ENCODE peak calls at places on chromosomes 4 and X, in eight cellular contexts. V, G, L, F, U, N, E and C are unnamed samples.

GRCh38 chr4:1582227-1582626 is 101.9 kb downstream of the FAM53A start:
- DNase-seq in G (no peak), E (no peak), V (peak; percentile 43), U (peak; percentile 69), L (no peak), N (no peak), F (no peak), C (no peak)

GRCh38 chrX:38312436-38312835 is 14.9 kb downstream of the RPGR start:
- DNase-seq in E (peak; percentile 57), N (no peak), F (no peak), U (no peak), V (no peak), G (peak; percentile 53), L (no peak), C (no peak)

GRCh38 chr4:8724436-8725070 is 132.0 kb downstream of the CPZ start:
- DNase-seq in N (no peak), U (peak; percentile 54), G (no peak), V (no peak), L (no peak), F (peak; percentile 40), E (no peak), C (no peak)

GRCh38 chr4:15955670-15956069 is 7.3 kb downstream of the FGFBP2 start:
- DNase-seq in V (no peak), L (no peak), E (peak; percentile 4), N (no peak), G (peak; percentile 18), U (no peak), F (no peak), C (no peak)

GRCh38 chr4:37383579-37384229 is 139.2 kb downstream of the NWD2 start:
- DNase-seq in G (peak; percentile 40), L (peak; percentile 47), F (no peak), U (no peak), V (no peak), E (peak; percentile 19), N (no peak), C (peak; percentile 25)

GRCh38 chrX:124414281-124414680 is 67.9 kb downstream of the SH2D1A start:
- DNase-seq in L (no peak), G (no peak), N (no peak), F (no peak), E (no peak), U (no peak), V (no peak), C (no peak)

GRCh38 chr4:188005561-188005960 is 10.0 kb downstream of the ZFP42 start:
- DNase-seq in L (no peak), E (no peak), F (no peak), N (no peak), V (no peak), G (no peak), U (no peak), C (no peak)

GRCh38 chr4:112289407-112290253 is 3.9 kb upstream of the TIFA start:
- DNase-seq in V (no peak), E (no peak), L (no peak), G (no peak), F (no peak), N (no peak), U (no peak), C (no peak)

GRCh38 chr4:38308728-38309315 is 348.6 kb downstream of the PTTG2 start:
- DNase-seq in F (no peak), V (no peak), G (peak; percentile 32), E (no peak), L (no peak), N (no peak), U (no peak), C (no peak)

GRCh38 chr4:28229092-28229491 is 1368.5 kb downstream of the STIM2 start:
- DNase-seq in U (no peak), V (no peak), L (no peak), E (peak; percentile 67), G (no peak), N (no peak), F (no peak), C (no peak)

GRCh38 chr4:184792950-184793555 is 32.7 kb downstream of the ACSL1 start:
- DNase-seq in V (no peak), N (no peak), G (peak; percentile 92), E (peak; percentile 97), F (no peak), L (peak; percentile 31), U (no peak), C (no peak)

GRCh38 chrX:109886122-109886761 is 116.7 kb upstream of the TMEM164 start:
- DNase-seq in G (peak; percentile 69), U (no peak), L (peak; percentile 53), E (peak; percentile 69), F (no peak), V (no peak), N (peak; percentile 9), C (peak; percentile 2)

GRCh38 chrX:69365349-69365748 is 138.8 kb upstream of the NALF2 start:
- DNase-seq in N (no peak), L (no peak), U (no peak), V (no peak), G (no peak), F (no peak), E (no peak), C (no peak)

GRCh38 chr4:47270226-47270888 is 193.1 kb downstream of the COMMD8 start:
- DNase-seq in F (no peak), U (no peak), V (no peak), E (no peak), L (no peak), G (no peak), N (no peak), C (no peak)

GRCh38 chrX:104568304-104568915 is 2.4 kb downstream of the IL1RAPL2 start:
- DNase-seq in N (no peak), G (no peak), V (no peak), F (no peak), L (no peak), U (no peak), E (no peak), C (no peak)

GRCh38 chr4:38154681-38155588 is 194.7 kb downstream of the PTTG2 start:
- DNase-seq in G (no peak), N (peak; percentile 36), V (peak; percentile 69), F (no peak), U (peak; percentile 78), L (peak; percentile 90), E (peak; percentile 52), C (no peak)

GRCh38 chr4:94613248-94613647 is 144.5 kb upstream of the BMPR1B start:
- DNase-seq in L (no peak), U (no peak), G (no peak), F (no peak), E (no peak), V (no peak), N (no peak), C (no peak)

GRCh38 chr4:43693876-43694275 is 754.7 kb downstream of the KCTD8 start:
- DNase-seq in E (no peak), V (no peak), L (no peak), U (no peak), G (no peak), F (no peak), N (no peak), C (no peak)

DNA sequence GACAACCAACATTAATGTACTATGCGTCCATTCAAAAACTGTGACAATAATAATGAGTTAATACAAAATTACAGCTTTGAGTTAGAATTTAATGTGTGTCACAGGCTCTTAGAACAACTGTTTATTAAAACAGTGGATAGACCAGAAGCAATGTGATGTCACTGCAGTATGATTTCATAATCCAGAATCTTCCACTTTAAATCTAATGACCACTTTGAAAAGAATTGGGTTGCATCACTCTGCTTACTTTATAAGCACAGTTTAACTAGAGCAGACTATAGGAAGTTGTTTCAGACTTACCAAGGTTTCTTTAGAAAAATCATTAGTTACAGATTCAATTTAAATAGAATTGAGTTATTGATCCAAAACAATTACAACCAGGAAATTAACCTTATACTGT is 758.5 kb downstream of the KCTD8 start:
- DNase-seq in U (no peak), L (no peak), G (no peak), V (no peak), E (peak; percentile 54), N (no peak), F (no peak), C (no peak)
- H3K27ac ChIP-seq in U (no peak overlapping the region), L (no peak overlapping the region), G (no peak overlapping the region), V (no peak overlapping the region), E (no peak overlapping the region), N (no peak overlapping the region), F (no peak overlapping the region), C (no peak overlapping the region)

DNA sequence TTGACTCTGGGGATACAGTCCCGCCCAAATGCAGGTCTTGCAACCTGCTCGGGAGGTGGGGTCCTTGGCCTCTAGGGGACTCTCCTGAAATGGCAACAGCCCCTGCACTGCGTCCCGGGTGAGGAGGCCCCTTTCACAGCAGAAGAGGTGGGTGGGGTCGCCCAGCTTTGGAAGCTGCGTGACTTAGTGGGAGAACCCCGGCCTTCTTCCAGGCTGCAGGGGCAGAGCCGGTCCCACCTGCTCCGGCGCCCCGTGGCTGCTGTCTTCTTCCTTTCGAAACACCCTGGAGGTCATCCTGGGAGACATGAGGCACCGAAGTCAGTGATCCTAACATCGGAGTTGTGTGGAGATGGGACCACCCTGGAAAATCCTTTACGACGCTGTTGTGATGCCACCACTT is 103.7 kb upstream of the ADRA2C start:
- DNase-seq in U (no peak), L (no peak), E (no peak), G (no peak), N (no peak), V (no peak), F (no peak), C (no peak)
- H3K4me1 ChIP-seq in U (no peaks in the 10 kb centered on the region), L (no peaks in the 10 kb centered on the region), E (peaks cover 5% of the 10 kb centered on the region), G (no peaks in the 10 kb centered on the region), N (no peaks in the 10 kb centered on the region), V (no peaks in the 10 kb centered on the region), F (peaks cover 7% of the 10 kb centered on the region), C (no peaks in the 10 kb centered on the region)

DNA sequence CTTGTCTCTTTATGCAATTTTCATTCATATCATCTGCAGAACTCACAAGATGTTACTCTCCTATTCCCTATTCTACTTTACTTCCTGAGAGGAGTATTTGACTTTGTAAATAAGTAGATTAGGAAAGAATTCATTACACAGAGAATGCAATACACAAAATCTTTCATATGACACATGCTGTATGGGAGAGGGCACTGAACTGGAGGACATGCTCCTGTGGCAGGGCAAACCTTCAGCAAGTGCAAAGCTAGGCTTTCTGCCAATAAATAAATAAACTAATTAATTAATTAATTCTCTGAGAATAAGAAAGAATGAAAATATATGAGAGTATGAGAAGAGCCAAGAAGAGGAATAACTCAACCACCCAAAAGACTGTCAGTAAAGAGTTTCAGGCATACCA is 33.9 kb downstream of the THAP9 start:
- DNase-seq in G (no peak), F (no peak), U (no peak), V (no peak), N (no peak), L (no peak), E (no peak), C (no peak)
- H3K36me3 ChIP-seq in G (peaks cover 37% of the 10 kb centered on the region), F (peaks cover 55% of the 10 kb centered on the region), U (peaks cover 61% of the 10 kb centered on the region), V (peaks cover 78% of the 10 kb centered on the region), N (peaks cover 80% of the 10 kb centered on the region), L (peaks cover 55% of the 10 kb centered on the region), E (peaks cover 1% of the 10 kb centered on the region), C (no peaks in the 10 kb centered on the region)

DNA sequence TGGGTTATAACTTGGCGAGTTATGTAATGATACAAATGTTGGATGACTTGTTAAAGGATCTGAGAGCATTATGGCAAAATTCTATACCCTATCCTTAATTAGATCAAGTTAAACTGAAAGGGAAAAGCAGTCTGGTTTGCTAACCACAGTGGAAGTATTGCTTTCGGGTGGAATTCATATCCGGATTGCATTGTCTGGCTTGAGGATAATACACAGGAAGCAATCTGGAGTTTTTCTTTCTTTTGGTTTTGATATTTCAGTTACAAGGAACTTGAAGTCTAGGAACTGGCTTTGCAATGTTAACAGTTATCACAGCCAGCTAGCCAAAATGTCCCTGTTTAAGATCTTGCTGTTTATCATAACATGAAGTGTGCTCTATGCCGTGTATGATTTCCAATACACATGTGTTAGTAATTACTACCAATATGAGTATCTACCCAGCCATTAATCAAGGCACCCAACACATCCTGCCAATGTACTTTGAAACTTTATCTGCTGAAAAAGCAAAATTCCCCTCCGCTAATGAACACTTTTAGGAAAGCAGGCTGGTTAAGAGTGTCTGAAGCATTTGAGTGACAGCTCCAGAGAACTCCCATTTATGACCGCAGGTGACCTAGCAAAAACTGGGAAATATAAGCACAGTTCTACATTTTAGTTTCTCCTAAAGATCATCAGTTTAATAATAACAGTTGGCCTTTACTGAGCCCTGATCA is 146.4 kb downstream of the PALLD start:
- DNase-seq in V (no peak), E (peak; percentile 29), N (no peak), F (no peak), U (no peak), G (peak; percentile 64), L (no peak), C (no peak)
- H3K27ac ChIP-seq in V (no peak overlapping the region), E (no peak overlapping the region), N (peak overlapping the region; percentile 1), F (peak overlapping the region; percentile 34), U (peak overlapping the region; percentile 7), G (peak overlapping the region; percentile 70), L (no peak overlapping the region), C (no peak overlapping the region)